ENCODE peak calls at places on chromosomes 3 and 15, in six cellular contexts. V, L, Z, K, O and C are unnamed samples.
A peak's percentile ranks its signal among the peaks of the same experiment; 100 is the strongest.

GRCh38 chr15:77650285-77650684 is 17.6 kb upstream of the LINGO1 start:
- DNase-seq in K (no peak), Z (no peak), V (no peak), L (no peak), O (no peak), C (no peak)

GRCh38 chr3:190807719-190808375 is 54.6 kb downstream of the GMNC start:
- DNase-seq in L (peak; percentile 69), O (no peak), K (no peak), Z (no peak), V (peak; percentile 72), C (no peak)

GRCh38 chr3:153978023-153978422 is 143.2 kb upstream of the ARHGEF26 start:
- DNase-seq in V (no peak), O (no peak), K (no peak), Z (no peak), L (no peak), C (no peak)

GRCh38 chr15:57861805-57862586 is 155.5 kb downstream of the POLR2M start:
- DNase-seq in V (no peak), Z (no peak), K (peak; percentile 80), L (peak; percentile 80), O (no peak), C (no peak)

GRCh38 chr15:25717116-25717755 is 145.9 kb downstream of the ATP10A start:
- DNase-seq in K (peak; percentile 72), L (no peak), Z (no peak), O (peak; percentile 16), V (no peak), C (no peak)

GRCh38 chr3:52534281-52535183 is 875 bp upstream of the NT5DC2 start:
- DNase-seq in K (peak; percentile 18), V (peak; percentile 68), O (peak; percentile 25), Z (no peak), L (no peak), C (no peak)

GRCh38 chr3:9778102-9778501 is 8.4 kb upstream of the CAMK1 start:
- DNase-seq in V (no peak), Z (peak; percentile 14), L (peak; percentile 72), O (no peak), K (peak; percentile 76), C (peak; percentile 19)

GRCh38 chr3:72949016-72949415 is 47.6 kb upstream of the PPP4R2 start:
- DNase-seq in K (no peak), O (no peak), Z (no peak), V (no peak), L (no peak), C (no peak)

GRCh38 chr3:171365489-171365888 is 94.7 kb downstream of the TNIK start:
- DNase-seq in K (peak; percentile 46), O (no peak), V (no peak), L (no peak), Z (no peak), C (no peak)

GRCh38 chr3:159672728-159673471 is 315.7 kb upstream of the IL12A start:
- DNase-seq in L (no peak), K (no peak), V (no peak), O (no peak), Z (no peak), C (no peak)

GRCh38 chr3:48680811-48681540 is 4.7 kb downstream of the NCKIPSD start:
- DNase-seq in O (no peak), K (no peak), V (no peak), Z (no peak), L (no peak), C (no peak)

GRCh38 chr15:85116925-85117646 is 135.4 kb downstream of the PDE8A start:
- DNase-seq in L (no peak), Z (no peak), K (no peak), V (no peak), O (no peak), C (no peak)